ENCODE peak calls at places on chromosomes 13 and 19, in four cellular contexts. H, F, Q and J are unnamed samples.

GRCh38 chr13:79898202-79898826 is 417.4 kb downstream of the NDFIP2 start:
- DNase-seq in F (no peak), H (no peak), Q (no peak), J (no peak)

GRCh38 chr19:3826163-3826562 is 40.0 kb upstream of the MATK start:
- DNase-seq in Q (no peak), F (no peak), H (no peak), J (no peak)

GRCh38 chr19:52541608-52542007 is 14.1 kb downstream of the ZNF808 start:
- DNase-seq in Q (no peak), H (no peak), F (no peak), J (no peak)

GRCh38 chr13:21338156-21338555 is 120.9 kb downstream of the ZDHHC20 start:
- DNase-seq in H (no peak), F (no peak), Q (no peak), J (no peak)

GRCh38 chr19:12194827-12195500 is 32.1 kb downstream of the ZNF136 start:
- DNase-seq in F (peak), Q (peak), H (peak), J (peak)

GRCh38 chr19:17719730-17720486 is 628 bp downstream of the MAP1S start:
- DNase-seq in F (no peak), H (no peak), Q (peak), J (no peak)

GRCh38 chr13:52838433-52839107 is 9.9 kb downstream of the PCDH8 start:
- DNase-seq in F (no peak), Q (no peak), H (no peak), J (no peak)

GRCh38 chr19:36152061-36152885 is at the start of gene COX7A1:
- DNase-seq in Q (peak), H (peak), F (peak), J (no peak)

GRCh38 chr19:34967551-34967950 is 3.5 kb upstream of the ZNF792 start:
- DNase-seq in Q (no peak), H (no peak), F (no peak), J (no peak)

GRCh38 chr19:49056101-49056901 is 1.2 kb downstream of the CGB7 start:
- DNase-seq in H (no peak), Q (peak), F (no peak), J (no peak)

GRCh38 chr19:48614436-48615144 is at the start of gene FAM83E:
- DNase-seq in F (no peak), Q (no peak), H (no peak), J (no peak)

GRCh38 chr13:113744197-113745000 is 14.6 kb upstream of the TMEM255B start:
- DNase-seq in Q (no peak), H (no peak), F (no peak), J (no peak)

GRCh38 chr19:20470345-20471119 is 95.0 kb downstream of the ZNF737 start:
- DNase-seq in F (no peak), H (no peak), Q (no peak), J (no peak)

GRCh38 chr19:46068345-46069258 is 27.8 kb upstream of the IGFL4 start:
- DNase-seq in F (no peak), Q (no peak), H (no peak), J (no peak)

GRCh38 chr13:98822238-98822606 is 69.8 kb upstream of the SLC15A1 start:
- DNase-seq in H (no peak), F (no peak), Q (no peak), J (no peak)

GRCh38 chr19:14369399-14370168 is 11.7 kb upstream of the ADGRE5 start:
- DNase-seq in F (no peak), Q (no peak), H (no peak), J (no peak)

GRCh38 chr13:50080158-50080855 is 65.1 kb downstream of the KCNRG start:
- DNase-seq in F (peak), Q (no peak), H (no peak), J (no peak)

GRCh38 chr13:50081106-50081898 is 66.1 kb downstream of the KCNRG start:
- DNase-seq in F (peak), H (peak), Q (peak), J (no peak)

GRCh38 chr13:50079278-50080157 is 64.3 kb downstream of the KCNRG start:
- DNase-seq in Q (no peak), F (no peak), H (no peak), J (no peak)

GRCh38 chr13:50080856-50081105 is 65.5 kb downstream of the KCNRG start:
- DNase-seq in F (no peak), H (no peak), Q (no peak), J (no peak)

GRCh38 chr13:50078512-50079277 is 63.5 kb downstream of the KCNRG start:
- DNase-seq in F (no peak), Q (no peak), H (no peak), J (no peak)
- H3K4me3 ChIP-seq in F (no peak), Q (no peak), H (no peak), J (peak)

GRCh38 chr13:26061947-26062346 is 10.1 kb upstream of the SHISA2 start:
- DNase-seq in F (no peak), H (no peak), Q (no peak), J (no peak)
- TF ChIP-seq CTCF in F (no peak), H (no peak), Q (no peak), J (no peak)

GRCh38 chr13:101511161-101511560 is 58.7 kb downstream of the ITGBL1 start:
- DNase-seq in Q (no peak), H (no peak), F (no peak), J (no peak)

GRCh38 chr13:101514695-101515275 is 62.3 kb downstream of the ITGBL1 start:
- DNase-seq in H (peak), Q (no peak), F (no peak), J (no peak)

GRCh38 chr13:101514100-101514499 is 61.6 kb downstream of the ITGBL1 start:
- DNase-seq in Q (no peak), F (no peak), H (no peak), J (no peak)

GRCh38 chr13:101512650-101513049 is 60.2 kb downstream of the ITGBL1 start:
- DNase-seq in H (no peak), Q (no peak), F (no peak), J (no peak)

DNA sequence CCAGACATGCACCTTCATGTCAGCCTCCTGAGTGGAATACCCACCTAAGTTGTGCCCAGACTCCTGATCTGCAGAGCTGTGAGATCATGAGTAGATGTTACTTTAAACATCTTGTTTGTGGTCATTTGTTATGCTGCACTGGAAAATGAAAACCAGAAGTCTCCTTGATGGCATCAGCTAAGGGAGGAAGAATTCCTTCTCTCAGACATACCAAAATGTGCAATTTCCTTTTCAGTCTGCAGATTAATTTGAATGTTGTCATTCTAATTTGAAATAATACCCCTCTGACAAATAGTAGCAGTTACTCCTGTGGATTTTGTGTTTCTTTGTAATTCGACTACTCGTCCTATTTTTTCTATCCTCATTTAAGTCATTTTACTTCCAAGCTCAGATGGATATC is 59.3 kb downstream of the ITGBL1 start:
- DNase-seq in Q (no peak), F (no peak), H (no peak), J (no peak)
- H3K4me3 ChIP-seq in Q (no peak), F (no peak), H (no peak), J (no peak)

GRCh38 chr19:1651061-1651547 is 1.3 kb downstream of the TCF3 start:
- DNase-seq in F (peak), H (no peak), Q (no peak), J (no peak)

GRCh38 chr19:1648926-1649541 is 3.4 kb downstream of the TCF3 start:
- DNase-seq in H (no peak), F (no peak), Q (no peak), J (no peak)

GRCh38 chr19:1649706-1650626 is 2.4 kb downstream of the TCF3 start:
- DNase-seq in F (no peak), Q (no peak), H (no peak), J (no peak)

GRCh38 chr19:1651548-1652394 is 644 bp downstream of the TCF3 start:
- DNase-seq in Q (peak), F (peak), H (no peak), J (no peak)

GRCh38 chr19:1650627-1651009 is 1.8 kb downstream of the TCF3 start:
- DNase-seq in F (no peak), Q (no peak), H (no peak), J (no peak)
- TF ChIP-seq CTCF in F (no peak), Q (no peak), H (no peak), J (no peak)